ENCODE peak calls at places on chromosomes 16 and 17, in eight cellular contexts. U is progenitor cell of endocrine pancreas; B is BE2C; O is CD8-positive, alpha-beta T cell; F is RWPE1; X is epithelial cell of esophagus; S is lung; N is spleen. E is an unnamed sample.

GRCh38 chr17:12136646-12137045 is 116.0 kb downstream of the MAP2K4 start:
- DNase-seq in U (no peak), B (no peak), O (no peak), F (no peak), X (no peak), S (no peak), N (no peak), E (no peak)

GRCh38 chr16:57749872-57750452 is 14.4 kb downstream of the KATNB1 start:
- DNase-seq in U (no peak), B (no peak), O (no peak), F (no peak), X (no peak), S (no peak), N (no peak), E (no peak)

GRCh38 chr16:2507052-2507678 is 6.6 kb upstream of the ATP6V0C start:
- DNase-seq in U (no peak), B (no peak), O (no peak), F (no peak), X (no peak), S (no peak), N (peak), E (no peak)

GRCh38 chr16:17213025-17213424 is 257.7 kb downstream of the XYLT1 start:
- DNase-seq in U (no peak), B (no peak), O (no peak), F (no peak), X (no peak), S (no peak), N (no peak), E (no peak)

GRCh38 chr16:17397499-17397891 is 73.3 kb downstream of the XYLT1 start:
- DNase-seq in U (no peak), B (peak), O (no peak), F (no peak), X (no peak), S (no peak), N (no peak), E (no peak)

GRCh38 chr17:67833134-67833533 is 7.8 kb downstream of the BPTF start:
- DNase-seq in U (no peak), B (no peak), O (no peak), F (no peak), X (no peak), S (no peak), N (no peak), E (no peak)

GRCh38 chr17:44108440-44109311 is 14.8 kb downstream of the HDAC5 start:
- DNase-seq in U (no peak), B (peak), O (no peak), F (no peak), X (no peak), S (peak), N (no peak), E (peak)

GRCh38 chr16:31092330-31092729 is 2.3 kb downstream of the VKORC1 start:
- DNase-seq in U (no peak), B (no peak), O (no peak), F (no peak), X (no peak), S (no peak), N (peak), E (no peak)

GRCh38 chr17:4230142-4230541 is 33.6 kb downstream of the ANKFY1 start:
- DNase-seq in U (no peak), B (no peak), O (no peak), F (peak), X (peak), S (peak), N (no peak), E (no peak)

GRCh38 chr16:80403871-80404270 is 136.9 kb upstream of the DYNLRB2 start:
- DNase-seq in U (no peak), B (no peak), O (no peak), F (no peak), X (no peak), S (no peak), N (no peak), E (no peak)

GRCh38 chr17:49512296-49513043 is 17.4 kb downstream of the NGFR start:
- DNase-seq in U (no peak), B (no peak), O (no peak), F (no peak), X (no peak), S (no peak), N (no peak), E (peak)

GRCh38 chr16:82735176-82735575 is 108.4 kb downstream of the CDH13 start:
- DNase-seq in U (no peak), B (no peak), O (no peak), F (no peak), X (no peak), S (no peak), N (no peak), E (no peak)

GRCh38 chr16:59899940-59900339 is 1165.8 kb upstream of the GOT2 start:
- DNase-seq in U (no peak), B (no peak), O (no peak), F (no peak), X (peak), S (no peak), N (no peak), E (no peak)

GRCh38 chr17:81967533-81968395 is 6.8 kb upstream of the NOTUM start:
- DNase-seq in U (peak), B (peak), O (peak), F (peak), X (peak), S (peak), N (peak), E (peak)

GRCh38 chr16:89115216-89115949 is 21.7 kb downstream of the ACSF3 start:
- DNase-seq in U (no peak), B (no peak), O (peak), F (peak), X (peak), S (peak), N (peak), E (peak)

GRCh38 chr17:50768348-50768761 is 1.0 kb upstream of the ANKRD40CL start:
- DNase-seq in U (no peak), B (no peak), O (no peak), F (peak), X (no peak), S (peak), N (peak), E (no peak)

GRCh38 chr16:28319476-28320022 is 27.2 kb downstream of the SBK1 start:
- DNase-seq in U (no peak), B (no peak), O (no peak), F (no peak), X (no peak), S (no peak), N (no peak), E (no peak)

GRCh38 chr16:80233097-80233835 is 307.5 kb upstream of the DYNLRB2 start:
- DNase-seq in U (no peak), B (no peak), O (no peak), F (no peak), X (no peak), S (no peak), N (no peak), E (no peak)

GRCh38 chr16:27436065-27436464 is 34.1 kb downstream of the IL21R start:
- DNase-seq in U (no peak), B (no peak), O (no peak), F (no peak), X (no peak), S (no peak), N (peak), E (peak)

GRCh38 chr16:371729-372521 is 1.6 kb upstream of the MRPL28 start:
- DNase-seq in U (no peak), B (peak), O (no peak), F (no peak), X (no peak), S (no peak), N (peak), E (peak)

GRCh38 chr17:42241871-42242270 is 34.3 kb downstream of the STAT5B start:
- DNase-seq in U (no peak), B (no peak), O (no peak), F (no peak), X (no peak), S (no peak), N (no peak), E (no peak)

GRCh38 chr16:81623365-81624102 is 155.6 kb upstream of the PLCG2 start:
- DNase-seq in U (no peak), B (peak), O (peak), F (no peak), X (peak), S (no peak), N (no peak), E (no peak)

GRCh38 chr17:65406552-65406951 is 154.9 kb downstream of the AXIN2 start:
- DNase-seq in U (no peak), B (no peak), O (no peak), F (no peak), X (no peak), S (no peak), N (no peak), E (no peak)

GRCh38 chr17:61806941-61807340 is 56.4 kb downstream of the BRIP1 start:
- DNase-seq in U (no peak), B (no peak), O (no peak), F (no peak), X (no peak), S (no peak), N (no peak), E (no peak)

GRCh38 chr16:48885456-48885855 is 275.5 kb upstream of the N4BP1 start:
- DNase-seq in U (no peak), B (no peak), O (no peak), F (no peak), X (no peak), S (no peak), N (no peak), E (peak)

GRCh38 chr16:65489531-65490023 is 367.7 kb upstream of the CDH11 start:
- DNase-seq in U (no peak), B (peak), O (no peak), F (no peak), X (peak), S (no peak), N (no peak), E (no peak)

GRCh38 chr16:67230809-67231660 is 4.1 kb downstream of the TMEM208 start:
- DNase-seq in U (no peak), B (no peak), O (no peak), F (no peak), X (no peak), S (no peak), N (peak), E (no peak)
- TF ChIP-seq CTCF in U (no peak), B (no peak), O (no peak), F (no peak), X (no peak), S (no peak), N (no peak), E (no peak)

DNA sequence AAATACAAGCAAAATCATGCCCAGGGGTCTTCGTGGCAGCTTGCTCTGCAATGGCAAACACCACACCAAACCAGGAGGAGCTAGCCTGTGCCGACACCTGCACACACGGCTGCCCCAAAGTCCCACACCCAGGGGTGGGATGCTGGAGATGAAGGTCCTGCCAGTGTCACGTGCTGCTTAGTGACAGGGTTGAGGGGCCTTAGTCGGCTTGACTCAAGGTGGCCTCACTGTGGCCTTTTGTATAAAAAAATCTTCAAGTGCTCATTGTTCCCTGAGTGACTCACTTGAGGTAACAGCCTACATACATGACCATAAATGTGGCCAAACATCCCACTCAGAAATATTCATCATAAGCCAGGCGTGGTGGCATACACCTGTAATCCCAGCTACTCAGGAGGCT is 7.3 kb downstream of the TRIM65 start:
- DNase-seq in U (no peak), B (no peak), O (no peak), F (no peak), X (no peak), S (no peak), N (no peak), E (no peak)
- TF ChIP-seq CTCF in U (no peak), B (no peak), O (no peak), F (no peak), X (no peak), S (no peak), N (no peak), E (no peak)

DNA sequence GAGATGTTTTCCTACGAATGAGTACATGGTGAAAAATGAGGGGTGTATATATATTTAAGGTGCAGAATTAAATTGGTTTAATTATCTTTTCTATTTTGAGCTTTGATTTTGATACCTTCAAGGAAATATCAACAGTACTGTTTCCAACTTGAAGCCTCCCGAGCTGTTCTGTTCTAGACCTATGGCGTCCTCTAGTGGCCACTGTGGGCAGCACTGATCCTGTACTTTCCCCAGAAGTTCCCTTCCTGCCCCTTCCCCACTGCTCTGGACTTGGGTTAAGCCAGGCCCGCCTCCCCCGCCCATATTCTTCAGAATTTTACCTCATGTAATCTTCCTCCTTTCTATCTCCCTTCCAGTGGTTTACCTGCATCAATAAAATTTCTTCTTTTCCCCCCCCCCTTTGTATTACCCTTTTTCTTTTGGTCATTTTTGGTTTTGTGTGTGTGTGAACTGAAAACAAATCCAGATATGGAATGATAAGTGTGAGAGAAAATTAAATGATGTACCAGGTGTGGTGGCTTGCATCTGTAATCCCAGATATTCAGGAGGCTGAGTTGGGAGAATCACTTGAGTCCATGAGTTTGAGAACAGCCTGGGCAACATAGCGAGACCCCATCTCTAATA is 1643.5 kb downstream of the TP53TG3F start:
- DNase-seq in U (no peak), B (no peak), O (no peak), F (no peak), X (peak), S (no peak), N (no peak), E (no peak)
- TF ChIP-seq CTCF in U (no peak), B (peak), O (no peak), F (no peak), X (no peak), S (no peak), N (no peak), E (no peak)

DNA sequence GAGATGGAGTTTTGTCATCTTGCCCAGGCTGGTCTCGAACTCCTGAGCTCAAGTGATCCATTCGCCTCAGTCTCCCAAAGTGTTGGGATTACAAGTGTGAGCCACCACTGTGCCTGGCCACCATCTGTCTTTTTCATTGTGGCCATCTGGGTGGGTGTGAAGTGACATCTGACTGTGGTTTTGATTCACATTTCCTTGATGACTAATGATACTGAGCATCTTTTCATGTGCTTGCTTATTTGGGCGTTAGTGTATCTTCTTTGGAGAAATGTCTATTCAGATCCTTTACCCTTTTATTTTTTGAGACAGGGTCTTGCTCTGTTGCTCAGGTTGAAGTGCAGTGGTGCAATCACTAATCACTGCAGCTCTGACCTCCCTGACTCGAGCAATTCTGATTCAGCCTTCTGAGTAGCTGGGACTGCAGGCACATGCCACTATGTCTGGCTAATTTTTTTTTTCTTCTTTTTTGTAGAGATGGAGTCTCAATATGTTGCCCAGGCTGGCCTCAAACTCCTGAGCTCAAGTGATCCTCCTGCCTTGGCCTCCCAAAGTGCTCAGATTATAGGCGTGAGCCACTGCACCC is 54.0 kb upstream of the ERN1 start:
- DNase-seq in U (no peak), B (no peak), O (no peak), F (no peak), X (peak), S (no peak), N (no peak), E (no peak)
- TF ChIP-seq CTCF in U (no peak), B (no peak), O (no peak), F (no peak), X (no peak), S (no peak), N (no peak), E (no peak)

GRCh38 chr17:8156174-8156992 is 4.2 kb upstream of the PER1 start:
- DNase-seq in U (peak), B (peak), O (peak), F (peak), X (peak), S (peak), N (peak), E (peak)
- TF ChIP-seq CTCF in U (no peak), B (no peak), O (no peak), F (no peak), X (no peak), S (no peak), N (no peak), E (no peak)

DNA sequence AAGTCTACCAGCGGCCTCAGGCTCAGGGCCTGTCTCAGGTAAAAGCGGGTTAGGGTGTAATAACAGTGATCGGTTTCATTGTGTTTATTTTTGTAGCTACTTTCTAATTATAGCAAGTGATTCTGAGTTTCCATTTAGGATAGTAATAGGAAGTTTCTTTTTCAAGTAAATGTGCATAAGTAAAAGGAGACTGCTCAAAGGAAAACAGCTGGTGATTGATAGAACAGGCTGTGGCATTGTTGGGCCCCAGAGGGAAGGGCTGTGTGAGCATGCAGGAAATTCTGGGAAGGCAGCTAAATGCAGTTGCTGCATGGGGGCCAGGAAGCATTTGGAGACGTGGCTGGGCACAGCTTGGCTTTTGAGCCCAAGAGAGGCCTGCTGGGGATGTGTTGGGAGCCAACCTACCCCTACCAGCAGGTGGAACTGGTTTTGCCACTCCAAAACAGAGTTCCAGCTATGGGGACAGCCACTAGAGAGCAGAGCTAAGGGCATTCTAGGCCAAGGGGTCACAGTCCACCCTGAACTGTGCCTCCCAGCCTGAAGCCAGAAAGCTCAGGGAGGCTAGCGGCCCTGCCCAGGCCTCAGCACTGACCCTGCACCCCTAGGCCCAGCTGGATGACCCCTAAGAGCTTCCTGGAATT is 12.6 kb downstream of the SNX20 start:
- DNase-seq in U (no peak), B (no peak), O (no peak), F (no peak), X (peak), S (peak), N (peak), E (no peak)
- TF ChIP-seq CTCF in U (no peak), B (no peak), O (no peak), F (no peak), X (peak), S (no peak), N (no peak), E (no peak)

GRCh38 chr16:10997485-10997884 is 53.1 kb downstream of the CLEC16A start:
- DNase-seq in U (no peak), B (no peak), O (no peak), F (no peak), X (no peak), S (no peak), N (no peak), E (no peak)
- TF ChIP-seq CTCF in U (no peak), B (no peak), O (no peak), F (no peak), X (no peak), S (no peak), N (no peak), E (no peak)

GRCh38 chr16:49930841-49931240 is 74.9 kb upstream of the ZNF423 start:
- DNase-seq in U (no peak), B (no peak), O (no peak), F (no peak), X (no peak), S (no peak), N (peak), E (no peak)
- TF ChIP-seq CTCF in U (no peak), B (no peak), O (no peak), F (no peak), X (no peak), S (no peak), N (no peak), E (no peak)

DNA sequence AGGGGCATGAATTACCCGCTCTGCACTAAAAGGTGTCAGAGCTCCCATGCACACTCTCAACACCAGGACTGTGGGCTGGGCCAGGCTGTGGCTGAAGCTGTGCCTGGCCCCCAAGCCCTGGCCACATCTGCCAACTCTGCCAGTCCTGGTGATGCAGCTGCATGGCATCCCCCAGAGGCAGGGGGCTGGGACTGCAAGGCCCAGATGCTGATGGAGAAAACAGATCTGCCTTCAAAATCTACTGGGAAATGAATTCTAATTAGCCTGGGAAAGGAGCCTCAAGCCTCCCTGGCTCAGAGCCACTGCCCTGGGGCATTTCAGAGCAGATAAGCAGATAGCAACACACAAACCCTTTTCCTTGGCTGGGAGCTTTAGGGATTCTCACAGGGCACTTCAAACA is 3.4 kb downstream of the CHST6 start:
- DNase-seq in U (no peak), B (peak), O (no peak), F (peak), X (no peak), S (no peak), N (peak), E (peak)
- TF ChIP-seq CTCF in U (no peak), B (peak), O (no peak), F (no peak), X (no peak), S (no peak), N (no peak), E (peak)

DNA sequence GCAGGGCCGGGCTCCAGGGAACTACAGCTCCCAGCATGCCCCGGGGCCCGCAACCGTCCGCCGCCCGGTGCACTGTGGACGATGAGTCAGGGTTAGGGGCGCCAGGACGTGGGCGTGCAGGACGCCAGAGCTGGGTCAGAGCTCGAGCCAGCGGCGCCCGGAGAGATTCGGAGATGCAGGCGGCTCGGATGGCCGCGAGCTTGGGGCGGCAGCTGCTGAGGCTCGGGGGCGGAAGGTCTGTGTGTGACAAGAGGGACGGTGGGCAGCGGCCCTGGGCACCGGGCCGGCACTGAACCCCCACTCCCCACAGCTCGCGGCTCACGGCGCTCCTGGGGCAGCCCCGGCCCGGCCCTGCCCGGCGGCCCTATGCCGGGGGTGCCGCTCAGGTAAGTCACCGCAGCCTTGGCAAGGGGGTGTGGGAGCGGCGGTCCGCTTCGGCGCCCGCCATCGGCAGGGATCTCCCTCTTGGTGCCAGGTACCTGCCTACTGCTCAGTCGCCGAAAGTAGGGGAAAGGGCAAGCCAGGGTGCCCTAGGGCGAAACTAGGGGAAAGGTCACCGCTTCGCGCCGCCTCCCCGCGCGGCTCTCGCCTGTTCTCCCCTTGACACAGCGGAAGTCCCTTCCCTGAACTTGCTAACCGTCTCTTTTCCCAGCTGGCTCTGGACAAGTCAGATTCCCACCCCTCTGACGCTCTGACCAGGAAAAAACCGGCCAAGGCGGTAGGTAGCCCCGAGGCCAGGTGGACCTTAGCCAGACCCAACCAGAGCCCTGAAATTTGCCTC is at the start of the genes ACADVL and DLG4:
- DNase-seq in U (peak), B (peak), O (peak), F (peak), X (peak), S (peak), N (peak), E (peak)
- TF ChIP-seq CTCF in U (no peak), B (no peak), O (no peak), F (no peak), X (no peak), S (no peak), N (no peak), E (no peak)

E was measured in glutamatergic neuron.